ENCODE peak calls at places on chromosomes 7 and 10, in six cellular contexts. S is T-helper 1 cell; J is T-cell; T is hepatic stellate cell; W is activated CD8-positive, alpha-beta memory T cell treated with anti-CD3 and anti-CD28 coated beads for 4 hours; A is activated T-cell treated with anti-CD3 and anti-CD28 coated beads for 48 hours. I is an unnamed sample.

GRCh38 chr7:106864298-106865081 is 592 bp upstream of the PIK3CG start:
- DNase-seq in S (no peak), J (no peak), T (peak), W (no peak), A (no peak), I (no peak)

GRCh38 chr7:44286182-44286617 is 39.2 kb downstream of the CAMK2B start:
- DNase-seq in S (no peak), J (no peak), T (no peak), W (no peak), A (no peak), I (no peak)

GRCh38 chr10:100978896-100979185 is 8.5 kb downstream of the MRPL43 start:
- DNase-seq in S (no peak), J (no peak), T (no peak), W (no peak), A (no peak), I (no peak)

GRCh38 chr7:46296526-46296925 is 375.5 kb upstream of the IGFBP3 start:
- DNase-seq in S (no peak), J (no peak), T (no peak), W (no peak), A (no peak), I (no peak)

GRCh38 chr10:86969421-86970041 is 1.2 kb downstream of the ADIRF start:
- DNase-seq in S (no peak), J (no peak), T (peak), W (no peak), A (no peak), I (no peak)

GRCh38 chr10:44801383-44802327 is 109.5 kb upstream of the TMEM72 start:
- DNase-seq in S (no peak), J (no peak), T (peak), W (no peak), A (no peak), I (no peak)

GRCh38 chr10:79308969-79309665 is 38.2 kb upstream of the PPIF start:
- DNase-seq in S (no peak), J (no peak), T (no peak), W (no peak), A (no peak), I (no peak)

GRCh38 chr7:74420006-74420405 is 33.7 kb upstream of the GTF2IRD1 start:
- DNase-seq in S (no peak), J (no peak), T (no peak), W (no peak), A (no peak), I (no peak)

GRCh38 chr7:12212051-12212485 is 974 bp downstream of the TMEM106B start:
- DNase-seq in S (no peak), J (no peak), T (no peak), W (no peak), A (no peak), I (no peak)

GRCh38 chr10:287814-288213 is 152.6 kb downstream of the ZMYND11 start:
- DNase-seq in S (no peak), J (no peak), T (peak), W (no peak), A (no peak), I (no peak)

GRCh38 chr7:5773661-5774086 is 7.8 kb downstream of the RNF216 start:
- DNase-seq in S (no peak), J (no peak), T (peak), W (no peak), A (peak), I (no peak)

GRCh38 chr7:132840197-132840596 is 241.7 kb downstream of the CHCHD3 start:
- DNase-seq in S (no peak), J (no peak), T (no peak), W (no peak), A (no peak), I (no peak)

GRCh38 chr7:82821037-82821436 is 341.6 kb downstream of the PCLO start:
- DNase-seq in S (no peak), J (no peak), T (no peak), W (no peak), A (no peak), I (no peak)

GRCh38 chr7:123675092-123675473 is 19.4 kb downstream of the LMOD2 start:
- DNase-seq in S (no peak), J (no peak), T (no peak), W (no peak), A (no peak), I (no peak)

GRCh38 chr10:2948127-2948854 is 119.1 kb upstream of the PFKP start:
- DNase-seq in S (no peak), J (no peak), T (no peak), W (no peak), A (no peak), I (peak)

GRCh38 chr10:121356187-121356586 is 242.1 kb downstream of the FGFR2 start:
- DNase-seq in S (no peak), J (no peak), T (no peak), W (no peak), A (no peak), I (no peak)

GRCh38 chr7:81873559-81873958 is 103.7 kb upstream of the HGF start:
- DNase-seq in S (no peak), J (no peak), T (no peak), W (no peak), A (no peak), I (no peak)

GRCh38 chr7:25392571-25393338 is 164.5 kb upstream of the NPVF start:
- DNase-seq in S (no peak), J (no peak), T (no peak), W (no peak), A (no peak), I (no peak)

GRCh38 chr7:121515651-121516401 is 119.7 kb upstream of the FAM3C start:
- DNase-seq in S (no peak), J (no peak), T (no peak), W (no peak), A (no peak), I (no peak)

GRCh38 chr10:74738985-74739567 is 87.3 kb upstream of the KAT6B start:
- DNase-seq in S (no peak), J (peak), T (no peak), W (no peak), A (no peak), I (peak)

GRCh38 chr10:119201233-119201632 is 6.1 kb upstream of the GRK5 start:
- DNase-seq in S (no peak), J (no peak), T (no peak), W (no peak), A (no peak), I (no peak)

GRCh38 chr7:101442426-101443070 is 79.9 kb downstream of the COL26A1 start:
- DNase-seq in S (no peak), J (no peak), T (no peak), W (no peak), A (no peak), I (no peak)

GRCh38 chr7:94510582-94511456 is 1.2 kb downstream of the CASD1 start:
- DNase-seq in S (peak), J (peak), T (peak), W (no peak), A (peak), I (no peak)

GRCh38 chr7:155862516-155863257 is 50.4 kb upstream of the SHH start:
- DNase-seq in S (no peak), J (no peak), T (no peak), W (no peak), A (no peak), I (no peak)

GRCh38 chr10:52729259-52730104 is 43.1 kb downstream of the MBL2 start:
- DNase-seq in S (no peak), J (no peak), T (peak), W (no peak), A (no peak), I (no peak)

GRCh38 chr7:101767544-101767943 is 49.9 kb upstream of the CUX1 start:
- DNase-seq in S (no peak), J (no peak), T (no peak), W (no peak), A (no peak), I (no peak)

GRCh38 chr10:29858352-29859267 is 200.8 kb downstream of the JCAD start:
- DNase-seq in S (no peak), J (no peak), T (peak), W (no peak), A (no peak), I (no peak)

GRCh38 chr10:61747341-61747740 is 84.6 kb downstream of the CABCOCO1 start:
- DNase-seq in S (no peak), J (no peak), T (no peak), W (no peak), A (no peak), I (no peak)